ENCODE peak calls at places on chromosomes 1 and 21, in ten cellular contexts. U, E, J, Z, N, Q, F, S, K and T are unnamed samples.

GRCh38 chr1:97332716-97333115 is 588.1 kb downstream of the DPYD start:
- DNase-seq in Z (no peak), J (peak), Q (peak), E (no peak), S (peak), F (no peak), N (no peak), U (no peak), K (no peak), T (no peak)

GRCh38 chr1:230243583-230244377 is 176.7 kb downstream of the GALNT2 start:
- DNase-seq in Q (no peak), U (peak), E (no peak), S (peak), N (no peak), F (no peak), K (peak), J (no peak), Z (no peak), T (no peak)

GRCh38 chr1:50371749-50372148 is 51.5 kb downstream of the DMRTA2 start:
- DNase-seq in K (no peak), Z (no peak), J (no peak), Q (no peak), F (no peak), N (no peak), E (no peak), S (no peak), U (no peak), T (no peak)

GRCh38 chr1:243598433-243598832 is 251.6 kb downstream of the AKT3 start:
- DNase-seq in Z (no peak), U (peak), E (no peak), S (peak), K (peak), N (no peak), Q (no peak), J (peak), F (no peak), T (no peak)

GRCh38 chr1:23370270-23370743 is 671 bp upstream of the ZNF436 start:
- DNase-seq in J (no peak), U (no peak), Q (no peak), K (no peak), S (no peak), Z (no peak), N (no peak), E (no peak), F (no peak), T (no peak)

GRCh38 chr1:160219062-160219929 is 14.1 kb downstream of the PEA15 start:
- DNase-seq in J (peak), E (peak), N (no peak), F (no peak), K (peak), U (no peak), S (peak), Q (peak), Z (peak), T (no peak)

GRCh38 chr1:26959270-26959669 is 998 bp downstream of the KDF1 start:
- DNase-seq in Z (no peak), J (no peak), E (no peak), Q (no peak), F (no peak), N (no peak), K (no peak), U (no peak), S (no peak), T (no peak)

GRCh38 chr1:235054466-235054865 is 74.2 kb downstream of the TOMM20 start:
- DNase-seq in F (no peak), N (no peak), Z (no peak), K (no peak), S (no peak), Q (no peak), E (no peak), J (no peak), U (no peak), T (peak)

GRCh38 chr1:186806477-186806876 is 22.3 kb upstream of the PLA2G4A start:
- DNase-seq in F (no peak), U (no peak), Q (peak), E (no peak), K (peak), J (peak), N (no peak), Z (peak), S (no peak), T (no peak)

GRCh38 chr1:87977145-87977544 is 648.5 kb downstream of the LMO4 start:
- DNase-seq in E (no peak), N (no peak), S (no peak), Z (no peak), K (peak), U (no peak), J (no peak), F (no peak), Q (no peak), T (no peak)

GRCh38 chr1:84141177-84142003 is 2.7 kb upstream of the PRKACB start:
- DNase-seq in U (no peak), Z (no peak), Q (peak), S (no peak), E (peak), N (no peak), J (peak), K (peak), F (peak), T (no peak)

GRCh38 chr1:168520832-168521231 is 23.0 kb downstream of the XCL2 start:
- DNase-seq in S (no peak), J (no peak), F (no peak), E (no peak), U (no peak), Q (no peak), Z (no peak), N (no peak), K (no peak), T (no peak)

GRCh38 chr1:156494309-156494895 is 6.2 kb downstream of the MEF2D start:
- DNase-seq in Z (no peak), F (no peak), K (no peak), S (no peak), J (no peak), U (peak), Q (no peak), N (no peak), E (no peak), T (peak)

GRCh38 chr1:156691665-156692408 is 13.5 kb downstream of the CRABP2 start:
- DNase-seq in U (peak), N (no peak), S (no peak), Q (peak), E (no peak), F (no peak), K (peak), Z (no peak), J (peak), T (no peak)

GRCh38 chr21:34892196-34892595 is 156.9 kb downstream of the RUNX1 start:
- DNase-seq in Q (no peak), K (no peak), E (no peak), U (peak), J (no peak), Z (no peak), S (no peak), F (no peak), N (no peak), T (no peak)

GRCh38 chr1:112849425-112849966 is 106.5 kb downstream of the SLC16A1 start:
- DNase-seq in N (no peak), S (no peak), U (peak), Z (no peak), Q (peak), K (peak), E (peak), F (peak), J (no peak), T (no peak)

GRCh38 chr1:161244888-161245287 is 6.9 kb upstream of the NR1I3 start:
- DNase-seq in J (no peak), F (no peak), Q (no peak), S (no peak), E (no peak), N (no peak), U (no peak), Z (no peak), K (peak), T (no peak)